ENCODE peak calls at places on chromosomes 6 and 20, in eight cellular contexts. P is heart left ventricle, R is hepatocyte, U is AG04450, E is lower lobe of right lung, A is fibroblast of lung, D is ovary, C is gastrocnemius medialis. O is an unnamed sample.

GRCh38 chr6:163806761-163807499 is 392.4 kb downstream of the QKI start:
- DNase-seq in P (no peak), E (no peak), D (no peak), A (peak; percentile 40), U (no peak), C (no peak), R (no peak), O (no peak)

GRCh38 chr6:100346828-100347227 is 117.9 kb downstream of the SIM1 start:
- DNase-seq in U (no peak), P (no peak), D (no peak), E (no peak), A (peak; percentile 52), C (no peak), R (no peak), O (peak; percentile 78)

GRCh38 chr6:105320766-105321165 is 82.1 kb downstream of the PREP start:
- DNase-seq in C (no peak), D (no peak), R (no peak), P (no peak), E (no peak), U (no peak), A (no peak), O (no peak)

GRCh38 chr20:34215711-34216381 is 25.4 kb upstream of the ASIP start:
- DNase-seq in C (peak; percentile 84), P (peak; percentile 79), D (peak; percentile 77), A (peak; percentile 71), R (peak; percentile 92), U (peak; percentile 16), E (peak; percentile 93), O (peak; percentile 50)

GRCh38 chr6:35808688-35809087 is 3.5 kb downstream of the LHFPL5 start:
- DNase-seq in R (no peak), U (no peak), P (no peak), D (no peak), E (no peak), C (no peak), A (peak; percentile 11), O (peak; percentile 13)

GRCh38 chr6:135056632-135057031 is 2.0 kb upstream of the HBS1L start:
- DNase-seq in R (no peak), C (no peak), P (no peak), E (no peak), D (no peak), U (no peak), A (no peak), O (no peak)

GRCh38 chr20:50438986-50439407 is 71.2 kb upstream of the PTPN1 start:
- DNase-seq in R (peak; percentile 58), A (peak; percentile 57), C (no peak), P (no peak), U (no peak), E (no peak), D (no peak), O (peak; percentile 43)

GRCh38 chr6:53056273-53056672 is 8.9 kb upstream of the FBXO9 start:
- DNase-seq in P (no peak), R (no peak), U (no peak), C (no peak), A (no peak), D (no peak), E (no peak), O (no peak)

GRCh38 chr6:111721677-111722219 is 116.1 kb upstream of the TRAF3IP2 start:
- DNase-seq in C (no peak), R (peak; percentile 25), A (peak; percentile 73), U (no peak), D (no peak), P (no peak), E (no peak), O (peak; percentile 80)

GRCh38 chr6:137779982-137780381 is 87.1 kb upstream of the TNFAIP3 start:
- DNase-seq in C (no peak), D (no peak), P (no peak), A (no peak), E (no peak), U (no peak), R (no peak), O (no peak)

GRCh38 chr20:21534453-21534852 is 20.6 kb upstream of the NKX2-2 start:
- DNase-seq in D (no peak), A (no peak), E (peak; percentile 52), U (no peak), P (no peak), C (no peak), R (no peak), O (no peak)

GRCh38 chr20:3925113-3925695 is 36.0 kb downstream of the PANK2 start:
- DNase-seq in A (no peak), R (no peak), C (no peak), E (no peak), U (no peak), D (no peak), P (no peak), O (no peak)

GRCh38 chr6:3217286-3217685 is 10.2 kb downstream of the TUBB2B start:
- DNase-seq in D (no peak), U (no peak), E (no peak), R (no peak), P (no peak), C (no peak), A (no peak), O (no peak)

GRCh38 chr6:7073082-7073783 is 34.5 kb upstream of the RREB1 start:
- DNase-seq in A (no peak), R (no peak), E (no peak), D (no peak), P (no peak), C (no peak), U (no peak), O (no peak)

GRCh38 chr20:32970115-32970972 is 33.9 kb downstream of the SUN5 start:
- DNase-seq in D (no peak), E (no peak), U (no peak), P (peak; percentile 5), A (no peak), C (no peak), R (peak; percentile 5), O (no peak)

GRCh38 chr20:3811421-3812258 is 8.7 kb upstream of the AP5S1 start:
- DNase-seq in C (peak; percentile 96), E (peak; percentile 98), A (peak; percentile 99), R (peak; percentile 95), P (peak; percentile 99), U (peak; percentile 99), D (peak; percentile 100), O (peak; percentile 100)

GRCh38 chr6:143629104-143630080 is 48.4 kb upstream of the PHACTR2 start:
- DNase-seq in D (no peak), P (no peak), A (peak; percentile 51), E (no peak), C (no peak), U (peak; percentile 50), R (no peak), O (no peak)

GRCh38 chr6:19837511-19838441 is 606 bp downstream of the ID4 start:
- DNase-seq in C (no peak), P (peak; percentile 32), A (peak; percentile 28), U (no peak), D (peak; percentile 38), E (peak; percentile 64), R (peak; percentile 75), O (peak; percentile 37)

GRCh38 chr6:31588871-31589650 is 3.0 kb downstream of the LST1 start:
- DNase-seq in D (no peak), R (no peak), U (no peak), P (no peak), E (no peak), C (no peak), A (no peak), O (no peak)

GRCh38 chr20:21522479-21523397 is 8.9 kb upstream of the NKX2-2 start:
- DNase-seq in C (no peak), D (no peak), A (no peak), U (no peak), P (no peak), R (no peak), E (no peak), O (no peak)

GRCh38 chr6:120355822-120356221 is 978.5 kb downstream of the TBC1D32 start:
- DNase-seq in A (peak; percentile 69), D (no peak), P (no peak), U (no peak), R (no peak), C (no peak), E (no peak), O (peak; percentile 42)

GRCh38 chr6:30364591-30364990 is 19.6 kb downstream of the RPP21 start:
- DNase-seq in E (no peak), R (no peak), A (no peak), D (no peak), C (no peak), U (no peak), P (no peak), O (no peak)
- TF ChIP-seq CTCF in E (no peak), R (no peak), A (no peak), D (no peak), C (no peak), U (no peak), P (no peak), O (no peak)

GRCh38 chr20:38134427-38135281 is 30.4 kb downstream of the TGM2 start:
- DNase-seq in U (no peak), A (no peak), P (no peak), C (no peak), D (no peak), R (no peak), E (peak; percentile 46), O (peak; percentile 72)
- H3K4me3 ChIP-seq in U (no peak overlapping the region), A (no peak overlapping the region), P (no peak overlapping the region), C (no peak overlapping the region), D (no peak overlapping the region), R (no peak overlapping the region), E (no peak overlapping the region), O (no peak overlapping the region)

GRCh38 chr6:6007311-6008113 is 787 bp upstream of the NRN1 start:
- DNase-seq in P (no peak), D (no peak), R (no peak), E (no peak), A (no peak), C (no peak), U (no peak), O (no peak)
- TF ChIP-seq CTCF in P (peak; percentile 18), D (no peak), R (no peak), E (peak; percentile 18), A (no peak), C (peak; percentile 26), U (no peak), O (no peak)

GRCh38 chr20:63892402-63892801 is 2.5 kb upstream of the DNAJC5 start:
- DNase-seq in C (no peak), D (no peak), U (no peak), R (no peak), P (no peak), E (no peak), A (no peak), O (no peak)

GRCh38 chr20:63895886-63896135 is 885 bp downstream of the DNAJC5 start:
- DNase-seq in E (no peak), C (no peak), U (no peak), A (peak; percentile 25), R (no peak), D (no peak), P (no peak), O (peak; percentile 30)

GRCh38 chr20:63894358-63895201 is at the start of gene DNAJC5:
- DNase-seq in P (peak; percentile 96), D (peak; percentile 97), A (peak; percentile 91), R (peak; percentile 98), C (peak; percentile 91), E (peak; percentile 97), U (peak; percentile 79), O (peak; percentile 91)

GRCh38 chr20:63895202-63895885 is 418 bp downstream of the DNAJC5 start:
- DNase-seq in C (no peak), D (no peak), R (no peak), A (no peak), E (no peak), U (no peak), P (no peak), O (no peak)

DNA sequence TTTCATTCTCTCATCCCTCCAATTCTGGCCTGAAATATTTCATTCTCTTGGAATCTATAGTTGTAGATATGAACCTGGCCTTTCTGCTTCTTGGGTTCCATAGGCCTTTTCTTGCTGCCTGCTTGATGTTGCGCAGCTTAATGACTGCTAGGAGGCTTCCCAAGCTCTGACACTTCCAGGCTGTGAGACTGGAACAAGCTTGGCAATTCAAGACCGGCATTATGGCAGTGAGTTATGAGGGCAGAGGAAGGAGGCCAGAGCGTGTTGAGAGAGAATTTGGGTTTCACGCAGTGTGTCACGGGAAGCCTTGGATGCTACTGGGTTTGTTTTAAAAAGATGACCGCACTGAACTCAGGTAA is 948 bp upstream of the DNAJC5 start:
- DNase-seq in A (peak; percentile 20), D (no peak), U (no peak), P (no peak), E (no peak), R (no peak), C (no peak), O (peak; percentile 16)
- H3K4me3 ChIP-seq in A (peak overlapping the region; percentile 66), D (no peak overlapping the region), U (peak overlapping the region; percentile 72), P (peak overlapping the region; percentile 67), E (peak overlapping the region; percentile 63), R (peak overlapping the region; percentile 4), C (peak overlapping the region; percentile 64), O (peak overlapping the region; percentile 73)

O was measured in fibroblast of the aortic adventitia.